ENCODE peak calls at places on chromosomes 4 and X, in five cellular contexts. V, R, G, S and Z are unnamed samples.

GRCh38 chr4:5715357-5715756 is 4.4 kb downstream of the EVC start:
- DNase-seq in R (no peak), S (no peak), G (no peak), V (no peak), Z (no peak)

GRCh38 chr4:48778431-48779094 is 1.5 kb downstream of the FRYL start:
- DNase-seq in R (no peak), V (no peak), G (peak; percentile 37), S (no peak), Z (no peak)

GRCh38 chr4:122922877-122923511 is 597 bp upstream of the NUDT6 start:
- DNase-seq in R (peak; percentile 83), V (peak; percentile 87), G (peak; percentile 81), S (peak; percentile 91), Z (no peak)

GRCh38 chrX:70096052-70096451 is 33.8 kb downstream of the OTUD6A start:
- DNase-seq in S (peak; percentile 2), V (no peak), R (no peak), G (peak; percentile 14), Z (no peak)

GRCh38 chr4:143586080-143586479 is 72.6 kb downstream of the SMARCA5 start:
- DNase-seq in G (no peak), R (no peak), V (no peak), S (no peak), Z (no peak)

GRCh38 chr4:114694770-114695169 is 96.2 kb downstream of the UGT8 start:
- DNase-seq in V (no peak), G (peak; percentile 16), S (no peak), R (no peak), Z (peak; percentile 1)

GRCh38 chr4:184114431-184114830 is 103.2 kb downstream of the ENPP6 start:
- DNase-seq in S (no peak), R (no peak), G (no peak), V (no peak), Z (no peak)

GRCh38 chrX:65406532-65406931 is 128.1 kb downstream of the LAS1L start:
- DNase-seq in V (no peak), S (peak; percentile 1), G (no peak), R (no peak), Z (no peak)

GRCh38 chr4:102678695-102679335 is 82.0 kb downstream of the MANBA start:
- DNase-seq in R (no peak), V (no peak), G (peak; percentile 60), S (no peak), Z (no peak)

GRCh38 chr4:2082627-2083026 is 23.5 kb downstream of the NAT8L start:
- DNase-seq in G (no peak), S (no peak), V (no peak), R (no peak), Z (no peak)

GRCh38 chr4:141643557-141643956 is 7.2 kb downstream of the IL15 start:
- DNase-seq in S (no peak), R (no peak), G (peak; percentile 92), V (no peak), Z (no peak)

GRCh38 chrX:33190016-33190415 is 21.3 kb downstream of the DMD start:
- DNase-seq in V (no peak), R (no peak), S (no peak), G (no peak), Z (no peak)

GRCh38 chr4:51843309-51844156 is 580 bp downstream of the DCUN1D4 start:
- DNase-seq in R (peak; percentile 80), G (peak; percentile 55), V (peak; percentile 79), S (peak; percentile 69), Z (no peak)

GRCh38 chr4:150379454-150379853 is 202.5 kb upstream of the MAB21L2 start:
- DNase-seq in S (no peak), R (no peak), G (peak; percentile 24), V (no peak), Z (no peak)

GRCh38 chr4:112318239-112319142 is 21.3 kb downstream of the ALPK1 start:
- DNase-seq in S (no peak), R (no peak), V (no peak), G (no peak), Z (no peak)

DNA sequence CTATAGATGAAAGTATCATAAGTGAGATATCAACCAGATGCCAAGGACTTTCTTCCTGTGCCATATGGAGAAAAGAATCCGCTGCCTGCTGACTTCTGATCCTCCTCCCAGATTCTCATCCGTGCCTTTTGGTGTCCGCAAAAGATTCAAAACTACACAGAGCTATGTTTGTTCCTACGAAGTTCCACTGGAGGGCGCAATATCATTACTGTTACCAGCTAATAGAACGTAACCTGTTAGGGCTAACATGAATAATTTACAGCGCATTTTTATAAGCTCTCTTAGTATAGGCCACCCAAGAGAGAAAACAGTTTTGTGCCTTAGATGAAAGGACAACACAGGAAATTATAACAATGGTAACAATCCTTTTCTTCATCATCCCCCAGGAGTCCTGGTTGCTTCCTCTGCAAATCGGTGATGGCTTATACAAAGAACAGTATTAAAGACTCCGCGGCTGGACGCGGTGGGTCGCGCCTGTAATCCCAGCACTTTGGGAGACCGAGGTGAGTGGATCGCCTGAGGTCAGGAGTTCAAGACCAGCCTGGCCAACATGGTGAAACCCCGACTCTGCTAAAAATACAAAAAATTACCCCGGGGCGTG is 22.8 kb upstream of the CENPVL3 start:
- DNase-seq in S (peak; percentile 12), G (peak; percentile 19), V (no peak), R (no peak), Z (peak; percentile 3)
- TF ChIP-seq CTCF in S (peak; percentile 9), G (peak; percentile 49), V (peak; percentile 24), R (peak; percentile 11), Z (peak; percentile 51)

GRCh38 chr4:7499661-7500060 is 64.9 kb upstream of the PSAPL1 start:
- DNase-seq in V (no peak), S (no peak), R (no peak), G (no peak), Z (no peak)
- H3K4me3 ChIP-seq in V (no peak overlapping the region), S (no peak overlapping the region), R (no peak overlapping the region), G (no peak overlapping the region), Z (no peak overlapping the region)

GRCh38 chr4:151575646-151576045 is 166.7 kb downstream of the FHIP1A start:
- DNase-seq in V (no peak), R (no peak), G (peak; percentile 32), S (no peak), Z (no peak)

GRCh38 chr4:151574968-151575367 is 166.0 kb downstream of the FHIP1A start:
- DNase-seq in V (no peak), R (no peak), G (no peak), S (no peak), Z (no peak)

GRCh38 chr4:151576627-151577026 is 167.7 kb downstream of the FHIP1A start:
- DNase-seq in R (no peak), V (no peak), G (no peak), S (no peak), Z (no peak)

GRCh38 chr4:151573474-151573873 is 164.5 kb downstream of the FHIP1A start:
- DNase-seq in S (no peak), V (no peak), G (peak; percentile 12), R (no peak), Z (no peak)

DNA sequence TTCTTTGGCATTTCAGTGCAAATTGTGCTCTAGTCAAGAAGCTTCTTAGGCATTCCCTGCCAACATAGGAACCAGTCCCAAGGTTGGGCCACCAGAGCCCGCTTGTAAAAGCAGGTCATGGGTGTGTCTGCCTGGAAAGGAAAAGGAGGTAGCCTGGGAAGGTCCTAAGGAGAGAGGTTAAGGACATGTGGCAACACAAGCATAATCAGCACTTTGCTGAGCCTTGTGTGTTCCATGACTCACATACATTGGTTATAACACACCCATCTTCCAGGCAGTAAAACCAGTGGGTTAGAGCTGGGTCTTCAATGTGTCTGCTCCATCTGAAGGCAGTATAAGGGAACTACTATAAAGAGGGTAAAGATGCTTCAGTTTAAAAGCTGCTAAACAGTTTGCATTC is 165.0 kb downstream of the FHIP1A start:
- DNase-seq in R (no peak), V (no peak), S (peak; percentile 79), G (peak; percentile 82), Z (no peak)
- TF ChIP-seq CTCF in R (no peak), V (no peak), S (peak; percentile 12), G (no peak), Z (no peak)

GRCh38 chr4:8163436-8164193 is 5.0 kb upstream of the ABLIM2 start:
- DNase-seq in G (no peak), S (no peak), R (no peak), V (peak; percentile 61), Z (no peak)
- H3K4me3 ChIP-seq in G (no peak overlapping the region), S (no peak overlapping the region), R (no peak overlapping the region), V (no peak overlapping the region), Z (no peak overlapping the region)